ENCODE peak calls at places on chromosomes 12 and 14, in eight cellular contexts. B is GM04504, P is AG20443, N is SW 1271, H is activated T-helper 1 cell treated with Interleukin-2 at 50 U/mL for 16 hours, E is T follicular helper cell, A is 8988T, S is NCI-H526. J is an unnamed sample.

GRCh38 chr12:12784911-12785814 is at the start of gene APOLD1:
- DNase-seq in B (no peak), E (no peak), N (no peak), A (no peak), H (no peak), S (no peak), P (peak), J (no peak)

GRCh38 chr14:70811578-70811977 is 2.3 kb upstream of the MAP3K9 start:
- DNase-seq in E (no peak), B (no peak), A (no peak), P (no peak), S (no peak), N (no peak), H (no peak), J (no peak)

GRCh38 chr12:32134144-32134888 is 27.7 kb downstream of the BICD1 start:
- DNase-seq in A (no peak), P (peak), N (no peak), H (peak), E (no peak), S (no peak), B (no peak), J (no peak)

GRCh38 chr12:124738636-124739467 is 124.8 kb downstream of the SCARB1 start:
- DNase-seq in B (no peak), H (no peak), P (no peak), E (no peak), N (no peak), S (no peak), A (no peak), J (no peak)

GRCh38 chr14:35399083-35399807 is 5.3 kb downstream of the NFKBIA start:
- DNase-seq in A (no peak), P (no peak), H (no peak), N (no peak), S (no peak), E (no peak), B (no peak), J (no peak)

GRCh38 chr14:23930742-23931141 is 22.8 kb upstream of the DHRS4 start:
- DNase-seq in N (no peak), E (no peak), H (no peak), A (no peak), B (peak), P (peak), S (no peak), J (no peak)

GRCh38 chr12:41968661-41969060 is 176.0 kb downstream of the GXYLT1 start:
- DNase-seq in S (no peak), P (no peak), E (no peak), H (no peak), N (no peak), A (no peak), B (no peak), J (no peak)

GRCh38 chr12:71904629-71905028 is 34.0 kb upstream of the TPH2 start:
- DNase-seq in N (no peak), B (no peak), S (no peak), P (no peak), A (no peak), H (no peak), E (no peak), J (no peak)

GRCh38 chr12:132367852-132368251 is 38.5 kb upstream of the GALNT9 start:
- DNase-seq in P (no peak), S (no peak), H (no peak), A (no peak), B (no peak), E (no peak), N (no peak), J (no peak)

GRCh38 chr12:55681142-55682077 is 26.3 kb downstream of the ITGA7 start:
- DNase-seq in N (no peak), P (peak), B (peak), E (no peak), S (peak), H (no peak), A (peak), J (no peak)

GRCh38 chr12:34295366-34296142 is 273.3 kb downstream of the ALG10 start:
- DNase-seq in S (no peak), E (no peak), H (no peak), A (no peak), N (no peak), B (no peak), P (no peak), J (no peak)

GRCh38 chr12:99959549-99960170 is 25.1 kb downstream of the ANKS1B start:
- DNase-seq in H (no peak), S (peak), A (no peak), P (peak), N (no peak), B (no peak), E (no peak), J (no peak)

GRCh38 chr12:15966426-15966825 is 55.3 kb downstream of the DERA start:
- DNase-seq in H (no peak), P (peak), A (no peak), N (no peak), S (no peak), E (no peak), B (peak), J (no peak)

GRCh38 chr12:94571556-94571955 is 78.8 kb downstream of the TMCC3 start:
- DNase-seq in A (no peak), E (no peak), H (no peak), S (peak), N (no peak), P (no peak), B (no peak), J (no peak)

GRCh38 chr14:82621881-82622450 is 1088.3 kb upstream of the SEL1L start:
- DNase-seq in B (no peak), H (no peak), A (no peak), S (no peak), E (no peak), P (no peak), N (no peak), J (no peak)

GRCh38 chr12:1949771-1950470 is 31.5 kb upstream of the CACNA2D4 start:
- DNase-seq in E (no peak), N (no peak), B (no peak), A (no peak), S (no peak), H (no peak), P (no peak), J (no peak)

GRCh38 chr12:32583535-32583934 is 95.6 kb upstream of the DNM1L start:
- DNase-seq in E (no peak), H (no peak), A (no peak), N (no peak), P (no peak), B (no peak), S (no peak), J (no peak)

GRCh38 chr12:124085419-124085818 is 112.4 kb downstream of the ZNF664 start:
- DNase-seq in H (no peak), P (no peak), A (no peak), E (no peak), B (no peak), S (peak), N (no peak), J (no peak)

GRCh38 chr12:15701721-15702156 is 87.4 kb downstream of the EPS8 start:
- DNase-seq in N (no peak), A (no peak), P (peak), E (no peak), S (no peak), H (no peak), B (peak), J (no peak)